ENCODE peak calls at places on chromosomes 2 and 18, in nine cellular contexts. Y is adrenal gland, Q is A549, B is heart left ventricle, Z is tibial nerve, V is K562, P is spleen, A is uterus, R is transverse colon. F is an unnamed sample.

GRCh38 chr2:146598791-146599190 is 1246.0 kb upstream of the ACVR2A start:
- DNase-seq in A (no peak), B (no peak), Q (no peak), P (no peak), Y (no peak), Z (no peak), V (no peak), R (no peak), F (no peak)

GRCh38 chr18:76679877-76680276 is 142.5 kb upstream of the ZNF236 start:
- DNase-seq in Q (no peak), A (peak; percentile 22), R (no peak), Z (no peak), B (no peak), V (no peak), Y (peak; percentile 33), P (no peak), F (no peak)

GRCh38 chr2:19802088-19802806 is 99.5 kb downstream of the TTC32 start:
- DNase-seq in P (no peak), R (no peak), Y (no peak), Z (no peak), A (no peak), B (no peak), Q (no peak), V (no peak), F (no peak)

GRCh38 chr2:128732976-128733431 is 414.3 kb upstream of the HS6ST1 start:
- DNase-seq in R (no peak), B (no peak), Z (no peak), V (no peak), Y (peak; percentile 60), A (no peak), Q (no peak), P (no peak), F (no peak)

GRCh38 chr2:88885679-88886402 is 194.4 kb downstream of the RPIA start:
- DNase-seq in Y (no peak), P (peak; percentile 77), B (no peak), V (no peak), Z (no peak), R (no peak), Q (no peak), A (no peak), F (no peak)

GRCh38 chr2:68715353-68716041 is 19.1 kb upstream of the ARHGAP25 start:
- DNase-seq in R (peak; percentile 69), Z (peak; percentile 19), P (peak; percentile 83), V (peak; percentile 72), Y (peak; percentile 86), Q (peak; percentile 81), A (peak; percentile 39), B (peak; percentile 49), F (peak; percentile 60)

GRCh38 chr18:7958897-7959146 is 391.7 kb downstream of the PTPRM start:
- DNase-seq in Y (no peak), P (no peak), A (no peak), B (no peak), V (no peak), Z (no peak), R (no peak), Q (no peak), F (no peak)

GRCh38 chr2:221434155-221434554 is 137.9 kb downstream of the EPHA4 start:
- DNase-seq in A (no peak), V (no peak), P (no peak), B (no peak), Z (no peak), Q (no peak), R (no peak), Y (no peak), F (no peak)

DNA sequence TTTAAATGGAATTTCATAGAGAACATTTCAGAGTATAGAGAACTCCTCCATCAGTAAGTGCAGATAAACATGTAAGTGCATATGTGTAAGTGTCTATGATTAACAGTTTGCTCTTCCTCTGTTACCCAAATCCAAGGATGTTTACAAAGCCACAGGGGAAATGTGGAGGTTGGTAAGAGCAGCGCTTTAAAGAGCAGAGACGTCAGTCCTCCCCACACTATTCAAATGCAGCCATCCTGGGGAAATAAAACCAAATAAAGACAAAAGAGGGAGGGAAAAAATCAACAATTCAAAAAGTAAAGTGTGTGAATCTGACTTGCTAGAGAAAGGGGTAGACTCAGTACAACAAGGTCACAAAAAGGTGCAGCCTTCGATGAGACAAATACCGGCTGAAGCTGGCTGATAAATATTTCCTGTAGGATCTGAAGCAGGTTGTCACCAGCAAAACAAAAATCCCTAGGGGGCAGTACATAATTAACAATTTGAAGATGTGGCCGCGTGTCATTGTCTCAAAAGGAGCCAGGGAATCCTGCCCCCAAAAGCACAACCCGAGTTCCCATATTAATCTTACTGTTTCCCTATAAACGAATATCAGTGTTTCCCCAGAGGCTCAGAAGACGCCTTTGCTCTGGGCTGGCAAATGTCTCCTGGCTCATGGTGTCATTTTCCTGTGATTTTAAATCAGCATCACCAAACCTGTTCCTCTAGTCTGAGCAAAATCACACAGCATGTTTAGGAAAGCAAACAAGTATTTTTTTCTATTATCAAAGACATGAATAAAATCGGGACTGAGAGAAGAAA is 216.5 kb downstream of the CDCA7 start:
- DNase-seq in Q (peak; percentile 75), B (no peak), Y (no peak), V (no peak), P (no peak), Z (no peak), A (no peak), R (no peak), F (no peak)
- TF ChIP-seq CTCF in Q (peak; percentile 80), B (peak; percentile 19), Y (peak; percentile 26), V (peak; percentile 64), P (peak; percentile 22), Z (no peak), A (no peak), R (peak; percentile 15), F (peak; percentile 41)

GRCh38 chr18:80107396-80107795 is 1.7 kb upstream of the ADNP2 start:
- DNase-seq in Q (no peak), Y (no peak), R (no peak), V (no peak), B (no peak), P (no peak), Z (no peak), A (no peak), F (no peak)

GRCh38 chr18:80109676-80110078 is 615 bp downstream of the ADNP2 start:
- DNase-seq in R (peak; percentile 46), A (peak; percentile 32), Z (no peak), Q (peak; percentile 16), P (peak; percentile 83), B (peak; percentile 39), V (no peak), Y (peak; percentile 79), F (no peak)

GRCh38 chr18:80108122-80108536 is 933 bp upstream of the ADNP2 start:
- DNase-seq in R (no peak), Q (no peak), P (peak; percentile 82), Z (no peak), V (no peak), B (no peak), Y (no peak), A (peak; percentile 14), F (no peak)

GRCh38 chr18:80106482-80107051 is 2.5 kb upstream of the ADNP2 start:
- DNase-seq in Y (no peak), Z (no peak), V (no peak), R (no peak), B (no peak), A (no peak), Q (no peak), P (no peak), F (no peak)

DNA sequence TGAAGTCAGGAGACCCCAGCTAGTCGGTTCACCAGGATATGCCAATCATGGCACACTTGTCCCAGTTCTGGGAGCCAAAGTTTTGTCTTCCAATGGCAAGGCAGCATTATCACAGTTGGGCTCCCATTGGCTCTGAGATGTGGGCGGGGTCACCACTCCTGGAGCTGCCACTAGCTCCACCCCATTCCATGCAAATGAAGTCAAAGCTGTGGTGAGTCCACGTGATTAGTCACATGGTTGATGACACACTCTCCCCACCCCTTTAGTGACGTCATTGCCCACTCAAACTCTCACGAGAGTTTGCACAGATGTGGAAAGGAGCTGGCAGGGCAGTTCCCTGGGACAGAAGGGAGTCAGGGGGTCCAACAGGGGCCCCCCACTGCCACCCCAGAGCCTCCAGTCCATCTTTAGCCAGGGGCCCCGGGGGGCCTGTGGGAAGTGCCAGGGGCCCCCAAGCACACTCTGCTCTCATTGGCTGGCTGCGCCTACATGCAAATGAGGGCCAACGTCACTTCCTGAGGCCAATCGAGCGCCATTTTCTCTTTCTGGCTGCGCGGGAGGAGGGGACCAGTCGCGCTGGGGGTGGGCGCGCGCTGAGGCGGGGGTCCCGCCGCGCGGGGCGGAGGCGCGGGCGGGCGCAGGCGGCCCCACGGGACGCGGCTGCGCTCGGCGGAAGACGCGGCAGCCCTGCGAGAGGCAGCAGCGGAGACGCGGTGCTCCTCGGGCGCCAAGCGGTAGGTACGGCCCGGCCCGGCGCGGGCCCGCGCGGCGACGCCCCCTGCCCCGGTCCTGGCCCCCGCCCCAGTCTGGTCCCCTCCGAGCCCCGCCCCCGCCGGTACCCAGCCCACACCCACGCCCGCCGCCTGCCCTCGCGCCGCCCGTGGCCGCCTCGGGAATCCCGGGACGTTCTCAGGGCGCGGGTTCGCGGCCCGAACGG is at the start of gene ADNP2:
- DNase-seq in A (peak; percentile 82), V (peak; percentile 86), Y (peak; percentile 96), Z (peak; percentile 58), R (peak; percentile 83), P (peak; percentile 86), B (peak; percentile 90), Q (peak; percentile 97), F (peak; percentile 67)
- TF ChIP-seq POLR2A in A (peak; percentile 59), V (peak; percentile 61), Y (peak; percentile 44), Z (peak; percentile 65), R (no peak), P (no peak), B (no peak), Q (peak; percentile 31), F (peak; percentile 49)

GRCh38 chr18:40414155-40414754 is 1540.8 kb upstream of the PIK3C3 start:
- DNase-seq in Y (no peak), Q (no peak), R (no peak), B (no peak), A (no peak), V (no peak), P (no peak), Z (no peak), F (no peak)

GRCh38 chr18:40412410-40412809 is 1542.6 kb upstream of the PIK3C3 start:
- DNase-seq in R (no peak), Y (no peak), A (no peak), Z (no peak), P (no peak), B (no peak), V (no peak), Q (no peak), F (no peak)

GRCh38 chr18:40415224-40415791 is 1539.7 kb upstream of the PIK3C3 start:
- DNase-seq in A (no peak), Y (no peak), P (no peak), Q (no peak), V (no peak), B (no peak), R (no peak), Z (no peak), F (no peak)

GRCh38 chr18:40415821-40416220 is 1539.2 kb upstream of the PIK3C3 start:
- DNase-seq in P (no peak), Q (no peak), Z (no peak), A (no peak), Y (no peak), B (no peak), V (no peak), R (no peak), F (no peak)

DNA sequence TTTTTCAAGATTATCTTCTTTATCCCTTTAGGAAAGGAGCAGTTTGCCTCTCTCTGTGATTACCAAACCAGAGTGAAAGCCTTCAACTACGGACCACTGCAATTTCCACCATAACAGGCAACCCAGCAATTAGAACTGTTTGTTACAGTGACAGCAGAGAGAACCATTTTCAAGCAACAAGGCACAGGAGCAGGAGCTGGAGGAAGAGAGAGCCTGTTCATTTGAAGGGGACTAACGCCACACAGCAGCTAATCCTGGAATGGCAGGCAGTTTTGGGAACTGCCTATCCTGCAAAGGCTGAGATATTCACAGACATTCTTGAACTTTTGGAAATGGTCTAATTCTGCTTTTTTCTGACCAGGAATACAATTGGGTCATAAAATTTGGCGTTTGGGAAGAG is 1541.9 kb upstream of the PIK3C3 start:
- DNase-seq in B (no peak), R (peak; percentile 19), A (no peak), Z (no peak), Y (peak; percentile 57), P (no peak), Q (peak; percentile 0), V (no peak), F (no peak)
- TF ChIP-seq CTCF in B (no peak), R (peak; percentile 32), A (no peak), Z (peak; percentile 20), Y (peak; percentile 8), P (no peak), Q (no peak), V (no peak), F (no peak)

DNA sequence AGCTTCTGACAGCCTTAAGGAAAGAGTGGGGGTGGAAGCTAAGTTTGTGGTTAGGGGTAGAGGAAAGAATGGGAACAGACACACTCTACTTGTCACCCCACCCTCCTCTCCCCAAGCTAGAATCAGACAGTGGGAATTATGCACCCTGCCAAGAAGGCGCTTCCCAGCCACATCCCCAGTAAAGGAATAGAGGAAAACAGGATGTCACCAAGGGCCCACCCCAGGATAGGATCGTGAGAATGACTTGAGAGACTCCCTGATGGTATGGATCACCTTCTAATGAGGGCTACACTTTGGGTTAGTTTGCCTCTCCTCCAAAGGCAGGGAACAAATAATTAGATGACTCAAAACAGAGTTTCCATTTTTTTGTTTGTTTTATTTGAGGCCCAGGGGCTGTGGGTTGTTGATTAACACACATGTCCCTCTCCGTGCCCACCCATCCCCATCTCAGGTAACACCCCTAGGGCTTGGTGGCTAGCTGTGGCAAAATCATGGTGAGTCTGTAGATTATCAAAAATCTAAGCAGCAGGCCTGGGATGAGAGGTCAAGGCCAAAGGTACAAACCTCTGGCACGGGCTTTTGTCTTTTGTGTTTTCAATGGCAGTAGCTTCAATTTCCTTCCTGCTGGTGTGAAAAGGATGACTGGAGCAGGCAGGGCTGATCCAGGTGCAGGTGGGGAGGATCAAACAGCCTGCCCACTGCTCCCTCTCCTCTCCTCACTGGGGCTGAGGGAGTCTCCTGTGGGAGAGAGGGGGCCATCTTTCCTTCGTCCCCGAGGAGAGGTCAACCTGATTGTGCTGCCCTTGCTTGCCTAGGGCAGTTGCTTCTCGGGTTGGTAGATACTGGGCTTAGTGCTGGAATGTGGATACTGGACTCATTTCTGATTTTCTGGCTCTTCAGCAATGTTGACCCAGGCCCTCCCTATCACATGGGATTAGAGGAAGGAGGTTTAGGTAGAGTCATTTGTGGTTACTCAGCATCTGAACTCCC is 32.0 kb upstream of the EML4 start:
- DNase-seq in Z (no peak), B (no peak), Q (peak; percentile 63), R (no peak), A (no peak), P (no peak), Y (no peak), V (no peak), F (no peak)
- TF ChIP-seq POLR2A in Z (no peak), B (no peak), Q (no peak), R (no peak), A (no peak), P (no peak), Y (no peak), V (no peak), F (no peak)

F was measured in right lobe of liver.